ENCODE peak calls at places on chromosomes 2 and 18, in ten cellular contexts. P is progenitor cell of endocrine pancreas; F is stimulated activated CD4-positive, alpha-beta T cell treated with anti-CD3 and anti-CD28 coated beads, Interleukin-15, amount 100 ng/mL, for 24 hours; X is A549; Z is AG08395; K is Right ventricle myocardium superior; M is substantia nigra; J is NCI-H460; W is central memory CD4-positive, alpha-beta T cell; L is nucleus accumbens. A is an unnamed sample.

GRCh38 chr2:219123356-219124143 is 37.1 kb downstream of the NHEJ1 start:
- DNase-seq in P (no peak), F (no peak), X (no peak), Z (no peak), K (no peak), M (no peak), J (no peak), W (no peak), L (no peak), A (no peak)

GRCh38 chr18:55515946-55516710 is 71.9 kb downstream of the TCF4 start:
- DNase-seq in P (no peak), F (no peak), X (no peak), Z (peak; percentile 9), K (no peak), M (no peak), J (no peak), W (no peak), L (no peak), A (no peak)

GRCh38 chr18:9925369-9925768 is 11.6 kb downstream of the VAPA start:
- DNase-seq in P (no peak), F (no peak), X (no peak), Z (no peak), K (no peak), M (no peak), J (no peak), W (no peak), L (no peak), A (no peak)

GRCh38 chr2:11482473-11483031 is 16.6 kb upstream of the E2F6 start:
- DNase-seq in P (peak; percentile 86), F (no peak), X (no peak), Z (no peak), K (no peak), M (no peak), J (no peak), W (no peak), L (no peak), A (no peak)

GRCh38 chr2:101473911-101474751 is 781 bp downstream of the RFX8 start:
- DNase-seq in P (peak; percentile 25), F (peak; percentile 65), X (no peak), Z (peak; percentile 65), K (peak; percentile 72), M (peak; percentile 42), J (no peak), W (peak; percentile 13), L (no peak), A (peak; percentile 49)

GRCh38 chr2:63581266-63581961 is 6.9 kb downstream of the WDPCP start:
- DNase-seq in P (no peak), F (no peak), X (no peak), Z (peak; percentile 60), K (peak; percentile 44), M (no peak), J (no peak), W (no peak), L (no peak), A (no peak)

GRCh38 chr2:200396726-200397348 is 90.3 kb downstream of the SPATS2L start:
- DNase-seq in P (no peak), F (no peak), X (no peak), Z (peak; percentile 29), K (no peak), M (no peak), J (no peak), W (no peak), L (no peak), A (no peak)

GRCh38 chr2:45683292-45683691 is 31.8 kb downstream of the PRKCE start:
- DNase-seq in P (no peak), F (no peak), X (no peak), Z (no peak), K (no peak), M (no peak), J (no peak), W (no peak), L (no peak), A (no peak)

GRCh38 chr18:79680100-79680879 is 687 bp downstream of the CTDP1 start:
- DNase-seq in P (peak; percentile 32), F (peak; percentile 68), X (peak; percentile 16), Z (peak; percentile 65), K (no peak), M (no peak), J (peak; percentile 3), W (peak; percentile 47), L (no peak), A (peak; percentile 48)

GRCh38 chr2:28506112-28506511 is 10.3 kb downstream of the PLB1 start:
- DNase-seq in P (no peak), F (peak; percentile 16), X (no peak), Z (no peak), K (no peak), M (no peak), J (no peak), W (no peak), L (no peak), A (no peak)

GRCh38 chr2:181546086-181546485 is 88.9 kb downstream of the ITGA4 start:
- DNase-seq in P (no peak), F (no peak), X (no peak), Z (no peak), K (no peak), M (no peak), J (no peak), W (no peak), L (no peak), A (no peak)

GRCh38 chr2:200662727-200663126 is 76.9 kb downstream of the AOX1 start:
- DNase-seq in P (no peak), F (no peak), X (peak; percentile 68), Z (peak; percentile 26), K (no peak), M (no peak), J (no peak), W (no peak), L (no peak), A (no peak)

GRCh38 chr2:205768815-205769493 is 86.7 kb downstream of the NRP2 start:
- DNase-seq in P (no peak), F (no peak), X (no peak), Z (no peak), K (no peak), M (no peak), J (no peak), W (no peak), L (no peak), A (no peak)

GRCh38 chr2:11346129-11346528 is 1.7 kb upstream of the ROCK2 start:
- DNase-seq in P (no peak), F (no peak), X (no peak), Z (no peak), K (no peak), M (no peak), J (no peak), W (no peak), L (no peak), A (no peak)

GRCh38 chr18:35695803-35696202 is 114.3 kb downstream of the GALNT1 start:
- DNase-seq in P (no peak), F (no peak), X (no peak), Z (no peak), K (peak; percentile 86), M (peak; percentile 70), J (no peak), W (no peak), L (peak; percentile 67), A (no peak)

GRCh38 chr18:71398530-71398929 is 1109.7 kb downstream of the SOCS6 start:
- DNase-seq in P (peak; percentile 30), F (no peak), X (peak; percentile 3), Z (no peak), K (no peak), M (peak; percentile 26), J (peak; percentile 24), W (no peak), L (peak; percentile 8), A (no peak)

GRCh38 chr2:37829202-37829601 is 95.9 kb upstream of the RMDN2 start:
- DNase-seq in P (no peak), F (peak; percentile 20), X (no peak), Z (peak; percentile 92), K (peak; percentile 48), M (no peak), J (no peak), W (no peak), L (no peak), A (no peak)

GRCh38 chr2:19911799-19912509 is 10.2 kb upstream of the TTC32 start:
- DNase-seq in P (no peak), F (no peak), X (peak; percentile 31), Z (peak; percentile 70), K (no peak), M (no peak), J (peak; percentile 86), W (no peak), L (no peak), A (no peak)

GRCh38 chr2:105857076-105857740 is 112.5 kb downstream of the NCK2 start:
- DNase-seq in P (no peak), F (peak; percentile 57), X (no peak), Z (no peak), K (no peak), M (no peak), J (no peak), W (peak; percentile 48), L (no peak), A (no peak)

GRCh38 chr2:240902615-240903041 is 3.5 kb upstream of the CROCC2 start:
- DNase-seq in P (no peak), F (no peak), X (no peak), Z (no peak), K (peak; percentile 27), M (no peak), J (no peak), W (no peak), L (no peak), A (no peak)

GRCh38 chr2:2662847-2663356 is 331.8 kb upstream of the MYT1L start:
- DNase-seq in P (no peak), F (no peak), X (no peak), Z (no peak), K (no peak), M (no peak), J (no peak), W (no peak), L (no peak), A (no peak)

GRCh38 chr2:179861027-179861776 is at the start of gene ZNF385B:
- DNase-seq in P (peak; percentile 37), F (peak; percentile 20), X (no peak), Z (peak; percentile 11), K (peak; percentile 42), M (no peak), J (no peak), W (no peak), L (no peak), A (no peak)

GRCh38 chr2:151334082-151334815 is 23.1 kb upstream of the TNFAIP6 start:
- DNase-seq in P (no peak), F (no peak), X (peak; percentile 51), Z (peak; percentile 87), K (no peak), M (no peak), J (no peak), W (no peak), L (no peak), A (no peak)

GRCh38 chr2:164599954-164600589 is 21.2 kb downstream of the GRB14 start:
- DNase-seq in P (no peak), F (peak; percentile 5), X (peak; percentile 87), Z (peak; percentile 70), K (no peak), M (no peak), J (peak; percentile 76), W (no peak), L (no peak), A (no peak)

GRCh38 chr2:218290316-218291261 is 1.7 kb downstream of the TMBIM1 start:
- DNase-seq in P (no peak), F (peak; percentile 61), X (no peak), Z (no peak), K (peak; percentile 45), M (no peak), J (no peak), W (peak; percentile 66), L (no peak), A (no peak)

GRCh38 chr18:55856191-55856590 is 268.2 kb upstream of the TCF4 start:
- DNase-seq in P (no peak), F (no peak), X (peak; percentile 78), Z (peak; percentile 62), K (no peak), M (no peak), J (peak; percentile 38), W (no peak), L (no peak), A (no peak)

GRCh38 chr18:48391863-48392262 is 17.3 kb downstream of the ZBTB7C start:
- DNase-seq in P (no peak), F (no peak), X (no peak), Z (no peak), K (peak; percentile 61), M (no peak), J (no peak), W (no peak), L (no peak), A (no peak)

GRCh38 chr18:37658894-37659293 is 93.3 kb upstream of the CELF4 start:
- DNase-seq in P (no peak), F (no peak), X (no peak), Z (no peak), K (no peak), M (no peak), J (no peak), W (no peak), L (no peak), A (no peak)

A was measured in activated CD4-positive, CD25-positive, alpha-beta regulatory T cell treated with anti-CD3 and anti-CD28 coated beads, Interleukin-2, amount 50 U/mL, for 72 hours.